ENCODE peak calls at places on chromosomes 1 and 21, in seven cellular contexts. G is NCI-H1092; Z is fibroblast of mammary gland; Y is ACHN; S is stimulated activated CD8-positive, alpha-beta memory T cell treated with anti-CD3 and anti-CD28 coated beads, Interleukin-15, amount 100 ng/mL, for 24 hours; W is AG08396; M is HFF-Myc. V is an unnamed sample.

GRCh38 chr1:53074313-53075154 is 12.5 kb downstream of the PODN start:
- DNase-seq in Z (no peak), W (no peak), Y (no peak), S (no peak), G (no peak), M (no peak), V (no peak)

GRCh38 chr1:10253755-10254154 is 43.4 kb downstream of the KIF1B start:
- DNase-seq in M (peak), S (no peak), Z (peak), Y (no peak), W (peak), G (no peak), V (no peak)

GRCh38 chr1:189438808-189439207 is 1038.9 kb downstream of the BRINP3 start:
- DNase-seq in M (no peak), S (no peak), Y (no peak), Z (no peak), G (no peak), W (no peak), V (no peak)

GRCh38 chr1:155042789-155043188 is 8.3 kb upstream of the ADAM15 start:
- DNase-seq in Z (no peak), Y (no peak), W (no peak), G (no peak), M (no peak), S (no peak), V (no peak)

GRCh38 chr21:41207401-41208388 is 39.7 kb downstream of the BACE2 start:
- DNase-seq in W (peak), M (no peak), Y (no peak), G (peak), S (no peak), Z (peak), V (no peak)

GRCh38 chr1:159014003-159014571 is 4.4 kb downstream of the IFI16 start:
- DNase-seq in Y (no peak), M (no peak), W (no peak), S (no peak), G (no peak), Z (no peak), V (no peak)

GRCh38 chr1:41612953-41613352 is 128.5 kb upstream of the EDN2 start:
- DNase-seq in W (no peak), G (no peak), S (no peak), M (no peak), Y (no peak), Z (no peak), V (no peak)

GRCh38 chr1:38208720-38209632 is 162.4 kb upstream of the POU3F1 start:
- DNase-seq in Y (no peak), W (no peak), M (no peak), G (no peak), S (no peak), Z (no peak), V (no peak)

GRCh38 chr1:85019989-85020388 is 23.1 kb upstream of the MCOLN2 start:
- DNase-seq in Y (no peak), S (no peak), G (no peak), M (peak), Z (peak), W (no peak), V (no peak)

GRCh38 chr1:27015260-27015659 is 2.6 kb upstream of the TENT5B start:
- DNase-seq in G (no peak), W (no peak), Y (no peak), S (no peak), Z (no peak), M (no peak), V (no peak)

GRCh38 chr1:66364578-66365391 is 169.2 kb upstream of the SGIP1 start:
- DNase-seq in M (no peak), Y (no peak), G (no peak), S (no peak), W (no peak), Z (peak), V (no peak)